ENCODE peak calls at places on chromosome 1, in nine cellular contexts. C is neural progenitor cell, J is brain microvascular endothelial cell, S is heart right ventricle, A is H7, W is suprapubic skin, P is left ventricle myocardium inferior, T is uterus, Z is DND-41. V is an unnamed sample.

GRCh38 chr1:230069813-230070212 is 2.8 kb downstream of the GALNT2 start:
- DNase-seq in J (no peak), C (peak; percentile 35), T (no peak), P (no peak), W (no peak), Z (no peak), S (no peak), A (no peak), V (no peak)

GRCh38 chr1:116825735-116826438 is 71.7 kb downstream of the CD2 start:
- DNase-seq in A (no peak), C (no peak), J (no peak), Z (no peak), P (no peak), W (no peak), T (no peak), S (no peak), V (peak; percentile 58)

GRCh38 chr1:208834346-208835081 is 590.3 kb upstream of the PLXNA2 start:
- DNase-seq in S (no peak), T (no peak), Z (no peak), C (peak; percentile 44), P (no peak), W (no peak), J (peak; percentile 2), A (no peak), V (no peak)

GRCh38 chr1:174726167-174726879 is 273.4 kb upstream of the CACYBP start:
- DNase-seq in C (peak; percentile 39), P (no peak), Z (no peak), S (no peak), W (no peak), J (no peak), A (no peak), T (no peak), V (no peak)

GRCh38 chr1:99266731-99267130 is 2.4 kb downstream of the PLPPR4 start:
- DNase-seq in C (no peak), S (no peak), W (no peak), A (no peak), J (peak; percentile 52), P (no peak), Z (no peak), T (no peak), V (no peak)

GRCh38 chr1:45857101-45857700 is 53.8 kb downstream of the MAST2 start:
- DNase-seq in S (no peak), J (no peak), Z (no peak), T (no peak), C (no peak), P (no peak), A (no peak), W (no peak), V (no peak)

GRCh38 chr1:89555550-89555949 is 30.9 kb downstream of the LRRC8B start:
- DNase-seq in P (no peak), Z (no peak), C (no peak), J (no peak), W (no peak), T (no peak), S (no peak), A (no peak), V (no peak)

GRCh38 chr1:107965112-107965991 is at the start of gene VAV3:
- DNase-seq in W (peak; percentile 83), S (peak; percentile 75), A (peak; percentile 89), J (peak; percentile 41), P (peak; percentile 82), Z (peak; percentile 76), T (peak; percentile 30), C (peak; percentile 92), V (peak; percentile 88)

GRCh38 chr1:27496604-27497155 is 6.7 kb upstream of the WASF2 start:
- DNase-seq in C (peak; percentile 85), A (peak; percentile 87), W (no peak), T (peak; percentile 59), P (peak; percentile 50), S (peak; percentile 50), J (no peak), Z (no peak), V (no peak)

GRCh38 chr1:46221749-46222148 is 18.6 kb downstream of the LURAP1 start:
- DNase-seq in P (peak; percentile 20), J (no peak), W (peak; percentile 64), Z (no peak), S (no peak), C (peak; percentile 79), A (peak; percentile 70), T (no peak), V (no peak)

GRCh38 chr1:235642021-235642942 is 7.3 kb downstream of the GNG4 start:
- DNase-seq in A (peak; percentile 81), C (no peak), J (peak; percentile 61), T (no peak), S (no peak), W (no peak), P (no peak), Z (peak; percentile 86), V (no peak)

GRCh38 chr1:56834137-56834900 is 15.1 kb upstream of the FYB2 start:
- DNase-seq in J (no peak), Z (no peak), W (no peak), S (no peak), T (no peak), P (no peak), C (no peak), A (no peak), V (no peak)

GRCh38 chr1:56836359-56836758 is 17.2 kb upstream of the FYB2 start:
- DNase-seq in C (no peak), P (no peak), T (no peak), J (no peak), A (no peak), W (no peak), Z (no peak), S (no peak), V (no peak)

GRCh38 chr1:56837244-56837926 is 17.2 kb upstream of the C8A start:
- DNase-seq in P (no peak), C (peak; percentile 56), Z (no peak), S (no peak), W (no peak), T (no peak), A (no peak), J (no peak), V (no peak)

GRCh38 chr1:56833088-56833487 is 13.9 kb upstream of the FYB2 start:
- DNase-seq in W (no peak), T (no peak), P (no peak), Z (no peak), S (no peak), A (no peak), C (no peak), J (no peak), V (no peak)

DNA sequence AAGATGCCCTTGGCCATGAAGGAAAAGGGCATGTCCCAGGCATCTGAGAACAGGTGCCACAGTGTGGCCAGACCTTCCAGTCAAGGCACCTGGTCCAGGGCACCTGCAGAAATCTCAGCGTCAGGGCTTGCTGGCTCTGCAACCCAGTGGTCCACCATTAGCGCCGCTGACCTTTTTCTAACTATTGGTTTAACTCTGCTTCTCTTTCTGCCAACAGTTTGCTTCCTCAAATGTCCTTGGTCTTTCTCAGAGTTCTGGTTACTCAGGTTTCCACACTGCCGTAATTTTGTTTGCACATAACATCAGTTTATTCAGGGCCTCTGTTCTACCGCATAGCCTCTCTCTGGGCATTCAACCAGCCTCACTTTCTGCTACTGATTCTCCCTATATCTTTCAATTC is 16.5 kb upstream of the FYB2 start:
- DNase-seq in P (no peak), A (no peak), J (no peak), Z (no peak), T (no peak), C (no peak), S (no peak), W (no peak), V (no peak)
- H3K27me3 ChIP-seq in P (peaks cover 13% of the 10 kb centered on the region), A (no peaks in the 10 kb centered on the region), J (no peaks in the 10 kb centered on the region), Z (peaks cover 2% of the 10 kb centered on the region), T (no peaks in the 10 kb centered on the region), C (no peaks in the 10 kb centered on the region), S (peaks cover 6% of the 10 kb centered on the region), W (peaks cover 12% of the 10 kb centered on the region), V (no peaks in the 10 kb centered on the region)

GRCh38 chr1:201481761-201482493 is 12.9 kb upstream of the PHLDA3 start:
- DNase-seq in J (peak; percentile 72), Z (peak; percentile 65), T (peak; percentile 91), A (peak; percentile 96), W (peak; percentile 93), C (peak; percentile 92), S (peak; percentile 90), P (peak; percentile 86), V (peak; percentile 100)
- H3K4me3 ChIP-seq in J (peak overlapping the region; percentile 24), Z (no peak overlapping the region), T (peak overlapping the region; percentile 18), A (peak overlapping the region; percentile 49), W (peak overlapping the region; percentile 40), C (peak overlapping the region; percentile 38), S (peak overlapping the region; percentile 41), P (peak overlapping the region; percentile 54), V (peak overlapping the region; percentile 49)

DNA sequence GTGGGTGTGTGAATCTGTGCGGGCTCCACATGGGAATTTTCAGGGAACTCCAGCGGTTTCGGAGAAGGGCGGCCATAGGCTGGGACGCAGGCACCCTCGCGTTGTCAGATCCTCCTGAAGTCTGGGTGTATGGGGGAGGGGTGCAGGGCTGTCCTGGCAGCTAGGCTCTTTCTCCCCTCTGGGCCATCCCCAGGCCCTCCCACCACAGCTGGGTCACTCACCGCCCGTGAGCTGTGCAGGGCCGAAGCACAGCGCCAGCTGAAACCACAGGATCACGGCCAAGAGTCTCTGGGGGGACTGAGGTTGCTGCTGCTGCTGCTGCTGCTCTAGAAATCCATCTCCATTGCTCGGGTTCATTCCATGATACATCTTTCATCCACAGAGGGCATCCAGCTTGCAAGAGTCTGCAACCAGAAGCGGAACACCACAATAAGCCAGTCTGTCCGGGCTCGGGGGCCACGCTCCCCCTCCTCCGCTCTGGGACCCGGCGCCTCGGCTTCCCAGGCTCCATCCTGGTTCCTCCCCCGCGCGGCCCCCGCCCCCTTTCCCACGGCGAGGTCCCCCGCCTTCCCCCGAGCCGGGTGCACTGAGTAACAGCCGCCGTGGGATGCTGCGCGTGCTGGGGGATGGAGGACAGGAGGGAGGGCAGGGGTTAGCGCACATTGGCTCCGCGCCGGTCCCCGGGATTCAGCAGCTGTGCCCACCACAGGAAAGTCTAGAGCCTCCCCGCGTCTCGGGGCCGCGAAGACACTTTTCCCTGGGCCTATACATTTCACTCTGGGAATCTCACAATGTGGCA is 720 bp downstream of the SUSD4 start:
- DNase-seq in W (no peak), C (peak; percentile 61), T (no peak), P (peak; percentile 59), S (peak; percentile 52), A (peak; percentile 73), J (no peak), Z (peak; percentile 65), V (peak; percentile 11)
- H3K27me3 ChIP-seq in W (peaks cover 19% of the 10 kb centered on the region), C (peaks cover 78% of the 10 kb centered on the region), T (no peaks in the 10 kb centered on the region), P (peaks cover 16% of the 10 kb centered on the region), S (peaks cover 14% of the 10 kb centered on the region), A (peaks cover 54% of the 10 kb centered on the region), J (peaks cover 44% of the 10 kb centered on the region), Z (peaks cover 8% of the 10 kb centered on the region), V (peaks cover 6% of the 10 kb centered on the region)

DNA sequence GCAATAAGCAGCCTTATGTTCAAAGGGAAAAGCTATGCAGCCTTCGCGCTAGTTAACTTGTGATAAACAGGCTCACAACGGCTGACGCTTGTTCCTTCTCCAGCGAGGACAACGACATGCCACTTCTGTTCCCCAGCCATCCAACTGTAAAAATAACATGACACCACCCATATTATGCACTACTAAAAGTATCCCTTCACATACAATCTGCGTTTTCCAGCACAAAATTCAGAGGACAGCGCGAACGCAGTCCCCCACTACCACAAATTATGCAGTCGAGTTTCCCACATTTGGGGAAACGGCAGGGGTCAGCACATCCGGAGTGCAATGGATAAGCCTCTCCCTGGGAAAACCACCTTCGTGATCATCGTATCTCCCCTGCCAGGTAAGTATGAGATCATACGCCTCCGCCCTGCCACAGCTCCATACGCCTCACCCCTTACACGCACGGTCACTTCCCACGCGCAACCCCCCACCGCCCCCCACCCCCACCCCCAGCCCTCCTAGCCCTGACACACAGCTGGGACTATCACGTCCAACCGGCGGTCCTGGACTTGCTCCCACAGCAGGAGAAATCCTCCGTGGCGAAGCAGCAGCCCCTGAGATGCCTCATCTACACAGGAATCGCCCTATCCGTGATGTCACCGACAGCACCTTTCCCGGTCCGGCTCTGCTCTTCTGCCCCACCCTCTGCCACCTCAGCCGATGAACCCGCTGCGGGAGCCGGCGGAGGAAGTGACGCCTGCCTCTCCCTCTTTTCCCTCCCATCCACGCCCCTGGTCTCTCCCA is 120.8 kb downstream of the PPIAL4G start:
- DNase-seq in S (no peak), W (no peak), A (peak; percentile 77), Z (no peak), T (no peak), P (no peak), C (peak; percentile 50), J (peak; percentile 45), V (no peak)
- H3K4me3 ChIP-seq in S (no peak overlapping the region), W (peak overlapping the region; percentile 27), A (peak overlapping the region; percentile 49), Z (no peak overlapping the region), T (no peak overlapping the region), P (peak overlapping the region; percentile 38), C (peak overlapping the region; percentile 41), J (peak overlapping the region; percentile 44), V (no peak overlapping the region)